ENCODE peak calls at places on chromosome 10, in four cellular contexts. W, B, D and U are unnamed samples.

GRCh38 chr10:95121904-95122303 is 52.6 kb upstream of the CYP2C8 start:
- DNase-seq in W (no peak), B (no peak), D (no peak), U (no peak)

GRCh38 chr10:72712136-72712535 is 20.2 kb downstream of the MCU start:
- DNase-seq in D (no peak), W (peak; percentile 61), B (no peak), U (no peak)

GRCh38 chr10:58697691-58698090 is 185.0 kb downstream of the BICC1 start:
- DNase-seq in D (no peak), W (no peak), B (no peak), U (no peak)

GRCh38 chr10:15155978-15156377 is 12.5 kb downstream of the NMT2 start:
- DNase-seq in W (no peak), D (no peak), B (no peak), U (no peak)

GRCh38 chr10:29276251-29276850 is 12.5 kb upstream of the LYZL1 start:
- DNase-seq in B (no peak), D (no peak), W (no peak), U (no peak)

GRCh38 chr10:71736570-71737355 is 17.2 kb upstream of the C10orf105 start:
- DNase-seq in W (no peak), D (no peak), B (no peak), U (no peak)

GRCh38 chr10:30986027-30986672 is 45.5 kb downstream of the ZNF438 start:
- DNase-seq in D (no peak), B (no peak), W (peak; percentile 71), U (no peak)

GRCh38 chr10:127943336-127943910 is 36.5 kb downstream of the PTPRE start:
- DNase-seq in B (no peak), W (no peak), D (no peak), U (no peak)

GRCh38 chr10:43176271-43176670 is 38.0 kb downstream of the CSGALNACT2 start:
- DNase-seq in W (no peak), B (no peak), D (no peak), U (no peak)

GRCh38 chr10:48496831-48497792 is 107.8 kb downstream of the ARHGAP22 start:
- DNase-seq in D (no peak), B (no peak), W (peak; percentile 78), U (no peak)

GRCh38 chr10:11162828-11163599 is 145.3 kb downstream of the CELF2 start:
- DNase-seq in D (peak; percentile 69), B (no peak), W (no peak), U (peak; percentile 63)

GRCh38 chr10:110353244-110354119 is 48.8 kb upstream of the SMNDC1 start:
- DNase-seq in D (no peak), B (no peak), W (peak; percentile 99), U (peak; percentile 23)

GRCh38 chr10:73079779-73080178 is 16.9 kb downstream of the P4HA1 start:
- DNase-seq in B (no peak), D (no peak), W (no peak), U (no peak)

GRCh38 chr10:133070810-133071209 is 16.9 kb upstream of the ADGRA1 start:
- DNase-seq in D (no peak), W (no peak), B (no peak), U (no peak)

GRCh38 chr10:116146374-116146773 is 126.6 kb downstream of the GFRA1 start:
- DNase-seq in B (no peak), D (no peak), W (peak; percentile 30), U (no peak)

GRCh38 chr10:113704637-113705343 is 25.1 kb downstream of the CASP7 start:
- DNase-seq in D (peak; percentile 23), W (peak; percentile 60), B (no peak), U (no peak)

GRCh38 chr10:70368774-70369482 is 13.5 kb downstream of the LRRC20 start:
- DNase-seq in W (no peak), D (no peak), B (no peak), U (no peak)

GRCh38 chr10:96651998-96652431 is 65.2 kb upstream of the TM9SF3 start:
- DNase-seq in D (no peak), B (no peak), W (no peak), U (no peak)

GRCh38 chr10:938954-939678 is 7.6 kb upstream of the LARP4B start:
- DNase-seq in B (no peak), W (no peak), D (no peak), U (no peak)

GRCh38 chr10:74924251-74924954 is 98.0 kb downstream of the KAT6B start:
- DNase-seq in W (peak; percentile 97), D (no peak), B (no peak), U (no peak)

GRCh38 chr10:132460691-132461090 is 63.7 kb downstream of the PWWP2B start:
- DNase-seq in W (no peak), B (peak; percentile 67), D (no peak), U (no peak)

GRCh38 chr10:79350407-79351154 is 3.3 kb downstream of the PPIF start:
- DNase-seq in B (no peak), W (no peak), D (no peak), U (no peak)
- H3K36me3 ChIP-seq in B (no peaks in the 10 kb centered on the region), W (peaks cover 61% of the 10 kb centered on the region), D (peaks cover 67% of the 10 kb centered on the region), U (peaks cover 58% of the 10 kb centered on the region)

DNA sequence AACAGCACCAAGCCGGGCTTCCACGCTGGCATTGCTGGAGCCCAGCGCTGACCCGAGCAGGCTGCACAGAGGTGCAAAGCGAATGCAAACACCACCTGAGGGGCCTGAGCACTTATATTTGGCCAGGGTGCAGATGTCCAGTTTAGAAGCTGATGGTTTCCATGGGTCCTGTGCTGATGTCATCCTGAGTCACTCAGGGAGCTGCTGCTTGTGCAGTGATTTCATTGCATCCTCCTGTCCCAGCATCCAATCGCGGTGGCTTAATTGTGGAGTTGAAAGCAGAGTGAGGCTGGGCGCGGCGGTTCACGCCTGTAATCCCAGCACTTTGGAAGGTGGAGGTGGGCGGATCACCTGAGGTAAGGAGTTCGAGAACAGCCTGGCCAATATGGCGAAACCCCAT is 410.2 kb upstream of the KLF6 start:
- DNase-seq in W (peak; percentile 77), B (no peak), D (no peak), U (no peak)
- H3K27ac ChIP-seq in W (no peak overlapping the region), B (no peak overlapping the region), D (no peak overlapping the region), U (no peak overlapping the region)

DNA sequence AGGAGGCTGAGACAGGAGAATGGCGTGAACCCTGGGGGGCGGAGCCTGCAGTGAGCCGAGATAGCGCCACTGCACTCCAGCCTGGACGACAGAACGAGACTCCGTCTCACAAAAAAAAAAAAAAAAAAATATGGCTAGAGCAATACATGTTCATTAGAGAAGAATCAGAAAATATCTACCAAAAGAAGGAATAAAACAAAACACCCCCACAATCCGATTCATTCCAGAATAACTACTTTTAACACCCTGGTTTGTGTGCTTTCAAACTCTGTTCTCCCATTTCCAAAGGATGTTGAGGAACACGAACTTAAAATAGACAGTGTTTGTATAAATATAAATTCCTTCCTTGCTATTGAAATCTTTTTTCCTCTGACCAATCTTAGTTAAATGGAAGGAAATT is 6.5 kb downstream of the PDSS1 start:
- DNase-seq in D (no peak), W (no peak), B (no peak), U (no peak)
- H3K36me3 ChIP-seq in D (peaks cover 47% of the 10 kb centered on the region), W (peaks cover 22% of the 10 kb centered on the region), B (no peaks in the 10 kb centered on the region), U (peaks cover 15% of the 10 kb centered on the region)

GRCh38 chr10:6498771-6499170 is 81.3 kb downstream of the PRKCQ start:
- DNase-seq in D (no peak), W (no peak), B (no peak), U (peak; percentile 11)
- H3K27ac ChIP-seq in D (no peak overlapping the region), W (no peak overlapping the region), B (no peak overlapping the region), U (peak overlapping the region; percentile 70)

GRCh38 chr10:87930141-87930540 is 66.7 kb downstream of the PTEN start:
- DNase-seq in W (no peak), D (no peak), B (no peak), U (no peak)
- H3K36me3 ChIP-seq in W (peaks cover 6% of the 10 kb centered on the region), D (peaks cover 18% of the 10 kb centered on the region), B (no peaks in the 10 kb centered on the region), U (no peaks in the 10 kb centered on the region)

GRCh38 chr10:62052276-62052675 is 150.8 kb downstream of the ARID5B start:
- DNase-seq in B (no peak), D (no peak), W (no peak), U (no peak)
- H3K27ac ChIP-seq in B (peak overlapping the region; percentile 77), D (peak overlapping the region; percentile 92), W (peak overlapping the region; percentile 86), U (peak overlapping the region; percentile 87)